ENCODE peak calls at places on chromosomes 11 and 22, in four cellular contexts. Q is GM19239, D is HS-5, M is kidney epithelial cell. R is an unnamed sample.
A peak's percentile ranks its signal among the peaks of the same experiment; 100 is the strongest.

GRCh38 chr22:28154856-28155255 is 235.8 kb upstream of the PITPNB start:
- DNase-seq in D (no peak), M (no peak), Q (no peak), R (no peak)

GRCh38 chr11:5291207-5291838 is 10.4 kb downstream of the OR51B4 start:
- DNase-seq in Q (peak; percentile 25), M (no peak), D (no peak), R (peak; percentile 8)

GRCh38 chr22:37182101-37182948 is 5.7 kb downstream of the C1QTNF6 start:
- DNase-seq in M (no peak), D (no peak), Q (no peak), R (no peak)

GRCh38 chr11:70783356-70783755 is 385.0 kb downstream of the CTTN start:
- DNase-seq in D (no peak), M (no peak), Q (no peak), R (no peak)

GRCh38 chr11:55554169-55554568 is at the start of gene OR4C15:
- DNase-seq in Q (no peak), D (no peak), M (no peak), R (no peak)

GRCh38 chr11:92941676-92942571 is 27.5 kb upstream of the MTNR1B start:
- DNase-seq in M (no peak), Q (peak; percentile 33), D (no peak), R (peak; percentile 30)

GRCh38 chr11:60788401-60789110 is 3.4 kb downstream of the MS4A10 start:
- DNase-seq in Q (no peak), D (no peak), M (no peak), R (no peak)

GRCh38 chr11:520428-521178 is 13.6 kb upstream of the RNH1 start:
- DNase-seq in D (no peak), M (no peak), Q (no peak), R (no peak)

GRCh38 chr11:116294630-116295029 is 478.2 kb downstream of the BUD13 start:
- DNase-seq in D (no peak), Q (no peak), M (no peak), R (no peak)

GRCh38 chr11:82996966-82997606 is 74.6 kb downstream of the RAB30 start:
- DNase-seq in Q (peak; percentile 50), D (no peak), M (no peak), R (peak; percentile 47)

GRCh38 chr22:24423519-24424000 is 3.8 kb upstream of the ADORA2A start:
- DNase-seq in Q (peak; percentile 92), D (no peak), M (no peak), R (peak; percentile 95)

GRCh38 chr11:114075891-114076441 is 16.5 kb downstream of the ZBTB16 start:
- DNase-seq in Q (no peak), D (no peak), M (no peak), R (no peak)

GRCh38 chr11:6746086-6746618 is 25.6 kb downstream of the OR2AG2 start:
- DNase-seq in M (no peak), D (no peak), Q (peak; percentile 35), R (no peak)

GRCh38 chr11:45450189-45450588 is 164.0 kb upstream of the SYT13 start:
- DNase-seq in M (no peak), Q (no peak), D (no peak), R (no peak)

GRCh38 chr11:27464155-27464759 is 8.3 kb downstream of the LGR4 start:
- DNase-seq in Q (no peak), M (peak; percentile 64), D (no peak), R (no peak)

GRCh38 chr22:33971561-33971961 is 51.3 kb upstream of the LARGE1 start:
- DNase-seq in Q (no peak), M (peak; percentile 31), D (no peak), R (no peak)

GRCh38 chr11:44032304-44033085 is 15.3 kb upstream of the ACCSL start:
- DNase-seq in M (no peak), Q (no peak), D (no peak), R (no peak)

GRCh38 chr22:28711820-28712777 is 29.5 kb downstream of the CHEK2 start:
- DNase-seq in Q (no peak), D (peak; percentile 97), M (peak; percentile 89), R (no peak)

GRCh38 chr22:29346659-29347058 is 31.2 kb upstream of the RASL10A start:
- DNase-seq in Q (no peak), M (no peak), D (no peak), R (no peak)

GRCh38 chr11:28049338-28050216 is 58.4 kb downstream of the KIF18A start:
- DNase-seq in Q (no peak), M (no peak), D (no peak), R (no peak)

GRCh38 chr11:34732831-34733230 is 111.9 kb downstream of the EHF start:
- DNase-seq in Q (no peak), M (no peak), D (no peak), R (no peak)

GRCh38 chr11:86806903-86807302 is 6.6 kb downstream of the PRSS23 start:
- DNase-seq in Q (no peak), D (no peak), M (no peak), R (no peak)

GRCh38 chr11:126718319-126718718 is 282.3 kb downstream of the KIRREL3 start:
- DNase-seq in D (no peak), Q (no peak), M (no peak), R (no peak)

GRCh38 chr11:66363805-66364535 is 7.6 kb downstream of the SLC29A2 start:
- DNase-seq in D (no peak), Q (peak; percentile 66), M (no peak), R (peak; percentile 82)

GRCh38 chr11:9138133-9138453 is 46.7 kb upstream of the SCUBE2 start:
- DNase-seq in M (no peak), D (no peak), Q (no peak), R (no peak)

GRCh38 chr11:2300936-2301630 is 635 bp downstream of the C11orf21 start:
- DNase-seq in Q (no peak), D (no peak), M (no peak), R (no peak)

GRCh38 chr11:86438685-86439084 is 64.0 kb downstream of the CCDC81 start:
- DNase-seq in Q (no peak), D (no peak), M (no peak), R (no peak)

GRCh38 chr22:29302681-29303465 is 3.6 kb upstream of the GAS2L1 start:
- DNase-seq in M (no peak), D (no peak), Q (no peak), R (no peak)

GRCh38 chr11:72241290-72241781 is 2.6 kb downstream of the PHOX2A start:
- DNase-seq in Q (no peak), M (no peak), D (no peak), R (no peak)

GRCh38 chr22:20090730-20091240 is 10.7 kb downstream of the DGCR8 start:
- DNase-seq in Q (no peak), M (no peak), D (no peak), R (no peak)

GRCh38 chr11:34869425-34869824 is 46.8 kb downstream of the APIP start:
- DNase-seq in Q (no peak), M (no peak), D (no peak), R (no peak)

GRCh38 chr22:19800761-19801244 is 40.2 kb downstream of the TBX1 start:
- DNase-seq in M (no peak), Q (no peak), D (no peak), R (no peak)

GRCh38 chr11:10725114-10725906 is 25.7 kb upstream of the CTR9 start:
- DNase-seq in Q (no peak), D (peak; percentile 49), M (peak; percentile 76), R (no peak)

GRCh38 chr22:27919943-27920755 is 1.1 kb upstream of the PITPNB start:
- DNase-seq in Q (no peak), M (no peak), D (peak; percentile 58), R (no peak)

GRCh38 chr11:108565653-108566052 is 27.9 kb downstream of the EXPH5 start:
- DNase-seq in D (no peak), Q (no peak), M (no peak), R (no peak)

GRCh38 chr22:22397292-22397870 is 111.2 kb downstream of the ZNF280B start:
- DNase-seq in M (peak; percentile 18), D (no peak), Q (no peak), R (no peak)

GRCh38 chr11:10413268-10413667 is 41.8 kb upstream of the AMPD3 start:
- DNase-seq in Q (no peak), M (no peak), D (no peak), R (no peak)

GRCh38 chr11:27242591-27242990 is 120.4 kb downstream of the CCDC34 start:
- DNase-seq in M (no peak), Q (no peak), D (no peak), R (no peak)